ENCODE peak calls at places on chromosomes 4 and X, in four cellular contexts. N, K, B and S are unnamed samples. For H3K4me1, the result is how much of the 10 kb centered on the place peaks cover.

GRCh38 chrX:95903490-95903889 is 781.2 kb upstream of the DIAPH2 start:
- DNase-seq in B (no peak), K (no peak), N (no peak), S (no peak)

GRCh38 chr4:26609398-26609797 is 25.5 kb downstream of the TBC1D19 start:
- DNase-seq in B (no peak), K (no peak), N (no peak), S (no peak)

GRCh38 chr4:43047044-43047443 is 154.5 kb downstream of the GRXCR1 start:
- DNase-seq in K (no peak), N (no peak), B (no peak), S (no peak)

GRCh38 chr4:17275836-17276235 is 236.1 kb downstream of the QDPR start:
- DNase-seq in N (no peak), B (no peak), K (no peak), S (no peak)

GRCh38 chrX:153739754-153740486 is 15.3 kb downstream of the ABCD1 start:
- DNase-seq in K (no peak), N (no peak), B (no peak), S (no peak)

GRCh38 chr4:142126890-142127497 is 490.6 kb downstream of the IL15 start:
- DNase-seq in B (no peak), N (peak), K (peak), S (no peak)

GRCh38 chrX:30504309-30504708 is 73.3 kb downstream of the TASL start:
- DNase-seq in K (no peak), B (no peak), N (no peak), S (no peak)

GRCh38 chrX:31036895-31037294 is 34.9 kb downstream of the FTHL17 start:
- DNase-seq in K (peak), B (peak), N (peak), S (peak)

GRCh38 chr4:21001490-21001889 is 301.2 kb downstream of the PACRGL start:
- DNase-seq in K (no peak), N (no peak), B (no peak), S (no peak)

GRCh38 chrX:130216312-130216711 is 44.5 kb downstream of the RAB33A start:
- DNase-seq in N (no peak), K (no peak), B (no peak), S (no peak)

GRCh38 chr4:69977582-69977981 is 12.1 kb upstream of the CSN2 start:
- DNase-seq in N (no peak), K (no peak), B (no peak), S (no peak)

GRCh38 chrX:65677954-65678469 is 10.6 kb downstream of the MSN start:
- DNase-seq in K (no peak), N (no peak), B (no peak), S (no peak)

GRCh38 chrX:103329991-103330390 is at the start of gene TCEAL7:
- DNase-seq in K (no peak), B (no peak), N (no peak), S (no peak)

GRCh38 chr4:130026185-130026584 is 930.2 kb downstream of the C4orf33 start:
- DNase-seq in N (no peak), K (no peak), B (no peak), S (no peak)

GRCh38 chr4:52600275-52600674 is 58.8 kb downstream of the USP46 start:
- DNase-seq in N (peak), B (no peak), K (no peak), S (no peak)

GRCh38 chr4:124685851-124686250 is 26.7 kb downstream of the ANKRD50 start:
- DNase-seq in N (no peak), K (no peak), B (no peak), S (no peak)

GRCh38 chr4:159484861-159485260 is 382.0 kb downstream of the RAPGEF2 start:
- DNase-seq in B (no peak), N (no peak), K (no peak), S (no peak)

GRCh38 chr4:48779095-48779997 is 733 bp downstream of the FRYL start:
- DNase-seq in K (peak), N (peak), B (peak), S (peak)

GRCh38 chrX:76126851-76127250 is 46.0 kb upstream of the PBDC1 start:
- DNase-seq in B (no peak), K (no peak), N (no peak), S (no peak)

GRCh38 chr4:10003666-10004065 is 17.6 kb downstream of the SLC2A9 start:
- DNase-seq in N (no peak), K (no peak), B (no peak), S (no peak)
- H3K4me1 ChIP-seq in N (under half), K (under half), B (under half), S (under half)

GRCh38 chrX:48474127-48474526 is 1.9 kb upstream of the FTSJ1 start:
- DNase-seq in K (no peak), N (no peak), B (no peak), S (no peak)

GRCh38 chrX:48475295-48475694 is 704 bp upstream of the FTSJ1 start:
- DNase-seq in N (no peak), B (no peak), K (no peak), S (no peak)

GRCh38 chrX:48474581-48474980 is 1.4 kb upstream of the FTSJ1 start:
- DNase-seq in B (no peak), K (no peak), N (no peak), S (no peak)

GRCh38 chrX:48476919-48477318 is 920 bp downstream of the FTSJ1 start:
- DNase-seq in K (no peak), B (no peak), N (no peak), S (no peak)

GRCh38 chrX:48475774-48476577 is at the start of gene FTSJ1:
- DNase-seq in K (peak), N (peak), B (peak), S (peak)
- TF ChIP-seq POLR2A in K (peak), N (peak), B (no peak), S (peak)

DNA sequence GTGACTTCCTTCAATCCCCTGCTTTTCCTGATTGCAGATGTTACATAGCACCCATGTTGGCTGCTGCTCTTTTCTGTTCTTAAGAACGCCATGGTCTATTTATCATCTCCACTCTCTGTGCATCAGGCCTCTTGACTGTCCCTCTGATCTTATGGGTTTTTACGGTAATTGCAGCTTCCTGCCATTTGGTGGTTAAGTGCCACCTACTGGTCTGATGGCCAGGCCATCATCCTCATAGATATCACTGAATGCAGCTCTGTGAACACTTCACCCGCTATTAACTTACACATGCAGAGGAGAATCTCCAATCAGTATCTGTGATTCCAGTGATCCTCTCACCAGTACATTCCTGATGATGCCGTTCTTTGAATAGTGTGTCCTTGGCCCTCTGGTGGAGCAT is 382.4 kb downstream of the TRAM1L1 start:
- DNase-seq in B (no peak), K (no peak), N (no peak), S (no peak)
- TF ChIP-seq CTCF in B (no peak), K (no peak), N (no peak), S (peak)

GRCh38 chr4:176779421-176779820 is 13.3 kb downstream of the VEGFC start:
- DNase-seq in K (no peak), N (no peak), B (no peak), S (no peak)
- H3K4me1 ChIP-seq in K (under half), N (under half), B (under half), S (under half)

DNA sequence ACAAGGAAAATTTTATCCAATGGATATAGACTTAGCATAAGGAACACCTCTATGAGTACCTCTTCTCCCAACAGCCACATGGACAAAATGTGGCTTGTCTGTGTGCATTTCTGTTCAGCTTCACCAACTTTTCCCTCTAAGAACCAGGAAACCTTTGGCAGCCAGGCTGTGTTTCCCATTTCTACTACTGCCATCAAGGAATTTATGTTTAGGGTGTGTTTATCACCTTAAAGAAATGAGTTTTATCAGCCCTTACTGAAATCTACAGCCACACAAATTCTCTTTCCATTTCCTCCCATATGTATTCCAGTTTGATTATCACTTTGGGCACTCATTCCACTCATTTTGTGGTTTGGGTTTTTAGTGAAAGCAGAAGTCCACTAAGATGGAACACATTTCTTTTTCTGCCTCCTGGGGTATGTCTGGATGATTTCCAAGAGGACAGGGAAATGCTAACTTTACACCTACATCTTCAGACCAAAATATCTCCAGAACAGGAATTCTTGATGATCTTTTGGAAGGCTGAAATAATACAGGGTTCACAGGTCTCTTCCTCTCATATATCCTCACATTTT is 82.6 kb upstream of the MAOA start:
- DNase-seq in K (no peak), N (no peak), B (no peak), S (no peak)
- TF ChIP-seq POLR2A in K (no peak), N (no peak), B (no peak), S (no peak)

GRCh38 chrX:47158131-47158530 is 13.1 kb downstream of the RBM10 start:
- DNase-seq in B (no peak), N (peak), K (no peak), S (no peak)
- TF ChIP-seq CTCF in B (no peak), N (no peak), K (no peak), S (no peak)

DNA sequence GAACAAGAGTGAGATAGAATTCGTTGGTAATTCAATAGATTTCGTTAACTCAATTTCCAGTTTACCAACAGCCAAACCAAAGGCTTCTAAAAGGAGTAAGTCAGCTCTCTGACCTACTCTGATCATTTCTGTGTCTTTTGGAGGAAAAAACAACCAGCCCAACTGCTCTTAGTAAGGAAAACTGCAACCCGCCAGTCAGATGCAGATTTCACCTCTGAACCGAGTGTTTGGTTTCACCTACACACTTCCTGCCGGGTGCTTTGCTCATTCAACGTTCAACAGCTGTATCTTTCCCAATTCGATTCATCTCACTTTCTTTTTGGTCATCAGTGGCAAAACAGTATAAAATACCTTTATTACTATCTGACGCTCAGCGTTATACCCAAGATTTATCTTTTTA is 24.5 kb downstream of the TMSB4X start:
- DNase-seq in K (no peak), N (no peak), B (no peak), S (no peak)
- H3K4me1 ChIP-seq in K (under half), N (under half), B (under half), S (under half)

DNA sequence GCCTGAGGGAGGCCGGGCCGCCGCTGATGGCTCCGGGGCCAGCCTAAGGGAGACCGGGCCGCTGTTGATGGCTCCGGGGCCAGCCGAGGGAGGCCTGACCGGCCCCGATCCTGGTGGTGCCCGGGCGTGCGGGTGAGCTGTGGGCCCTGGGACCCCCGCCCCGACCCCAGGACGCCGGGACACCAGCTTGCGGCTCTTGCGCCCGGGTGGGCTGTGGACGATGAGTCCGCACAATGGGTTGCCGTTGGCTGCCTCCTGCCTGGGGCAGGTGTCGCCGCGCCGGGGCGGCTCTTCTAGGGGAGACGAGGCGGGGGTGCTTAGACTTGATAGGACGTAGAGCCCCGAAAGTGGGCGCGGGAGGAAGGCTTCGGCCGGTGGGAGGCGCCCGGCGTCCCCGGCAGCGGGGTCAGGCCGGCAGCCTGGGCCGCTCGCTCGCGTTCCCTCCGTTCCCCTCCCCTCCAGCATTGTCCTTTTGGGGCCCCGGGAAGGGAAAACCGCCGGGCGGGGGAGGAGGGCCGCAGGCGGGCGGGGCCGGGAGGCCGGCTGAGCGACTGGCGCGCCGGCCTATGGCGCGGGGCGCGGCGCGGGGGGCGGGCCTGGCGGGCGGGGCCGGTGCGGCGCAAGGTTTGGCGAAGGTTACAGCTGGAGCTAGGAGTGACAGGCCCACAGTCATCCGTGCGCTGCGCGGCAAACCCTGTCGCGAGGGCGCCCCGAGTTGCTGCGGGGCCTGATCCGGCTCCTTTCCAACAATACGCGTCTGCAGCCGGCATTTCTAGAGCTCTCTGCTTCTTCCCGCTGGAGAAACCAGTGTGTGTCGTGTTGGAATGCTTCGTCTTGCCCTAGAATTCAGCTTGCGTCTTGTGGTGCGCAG is 819 bp downstream of the KIAA0232 start:
- DNase-seq in K (peak), B (peak), N (peak), S (peak)
- TF ChIP-seq POLR2A in K (peak), B (peak), N (no peak), S (peak)

GRCh38 chrX:7318661-7319060 is 170.7 kb upstream of the PUDP start:
- DNase-seq in K (no peak), N (no peak), B (no peak), S (no peak)
- TF ChIP-seq CTCF in K (no peak), N (no peak), B (no peak), S (no peak)

GRCh38 chr4:1247811-1248261 is 1.1 kb downstream of the CTBP1 start:
- DNase-seq in B (no peak), K (no peak), N (no peak), S (no peak)
- H3K4me1 ChIP-seq in B (under half), K (half or more), N (half or more), S (under half)